ENCODE peak calls at places on chromosomes 1 and 21, in seven cellular contexts. L is NCI-H1105 treated with DMSO at 0.1 percent for 48 hours, I is tibial artery, Y is OCI-LY7, Z is RPMI7951, E is GM23248, W is fibroblast of the aortic adventitia. H is an unnamed sample.

GRCh38 chr1:29849038-29849750 is 612.9 kb downstream of the PTPRU start:
- DNase-seq in E (peak), Y (peak), L (peak), W (peak), Z (peak), I (no peak), H (no peak)

GRCh38 chr1:169146536-169147214 is 40.2 kb downstream of the ATP1B1 start:
- DNase-seq in W (no peak), E (no peak), Z (no peak), L (no peak), Y (no peak), I (no peak), H (no peak)

GRCh38 chr1:159889821-159890252 is 10.1 kb downstream of the CFAP45 start:
- DNase-seq in E (peak), I (peak), L (no peak), Y (peak), W (peak), Z (peak), H (peak)

GRCh38 chr1:180211156-180211859 is 18.8 kb upstream of the LHX4 start:
- DNase-seq in W (no peak), I (no peak), E (no peak), Y (no peak), L (no peak), Z (no peak), H (no peak)

GRCh38 chr1:86951430-86951829 is 37.0 kb downstream of the HS2ST1 start:
- DNase-seq in E (no peak), L (no peak), Y (no peak), I (no peak), Z (no peak), W (no peak), H (no peak)

GRCh38 chr1:15089244-15089992 is 64.1 kb upstream of the TMEM51 start:
- DNase-seq in Z (no peak), E (no peak), Y (peak), I (no peak), W (no peak), L (no peak), H (no peak)

GRCh38 chr1:228146761-228147693 is 2.7 kb upstream of the GJC2 start:
- DNase-seq in E (no peak), L (no peak), Z (no peak), I (no peak), W (no peak), Y (no peak), H (no peak)

GRCh38 chr1:64686828-64687724 is 57.8 kb upstream of the RAVER2 start:
- DNase-seq in I (no peak), E (peak), W (peak), Y (peak), L (peak), Z (peak), H (no peak)

GRCh38 chr1:50930193-50930592 is 29.9 kb downstream of the FAF1 start:
- DNase-seq in Y (no peak), I (no peak), E (no peak), W (no peak), Z (no peak), L (no peak), H (no peak)

GRCh38 chr21:36396971-36397370 is 11.8 kb downstream of the CHAF1B start:
- DNase-seq in Z (no peak), Y (no peak), W (no peak), L (no peak), E (no peak), I (no peak), H (no peak)

GRCh38 chr1:19074902-19075721 is 118.6 kb upstream of the IFFO2 start:
- DNase-seq in L (peak), Y (no peak), I (no peak), E (no peak), Z (no peak), W (no peak), H (no peak)

GRCh38 chr1:101308935-101309333 is 72.1 kb downstream of the S1PR1 start:
- DNase-seq in E (no peak), L (no peak), Z (no peak), W (no peak), I (no peak), Y (no peak), H (no peak)

H was measured in skeletal muscle cell.